ENCODE peak calls at places on chromosomes 5 and 9, in five cellular contexts. H, I, G, F and R are unnamed samples.

GRCh38 chr9:106953166-106953565 is 90.2 kb downstream of the ZNF462 start:
- ATAC-seq in H (no peak), I (peak), G (no peak), F (no peak), R (no peak)

GRCh38 chr5:115816226-115817042 is at the start of gene CDO1:
- ATAC-seq in H (no peak), I (peak), G (peak), F (peak), R (peak)

GRCh38 chr5:76175821-76176403 is 92.7 kb downstream of the SV2C start:
- ATAC-seq in H (no peak), I (peak), G (peak), F (no peak), R (no peak)

GRCh38 chr9:130970052-130970451 is 31.0 kb upstream of the FIBCD1 start:
- ATAC-seq in H (no peak), I (no peak), G (no peak), F (no peak), R (no peak)

GRCh38 chr5:96901841-96902240 is 25.5 kb downstream of the ERAP2 start:
- ATAC-seq in H (no peak), I (no peak), G (no peak), F (no peak), R (no peak)

GRCh38 chr5:132505641-132506040 is 15.1 kb upstream of the IRF1 start:
- ATAC-seq in H (no peak), I (no peak), G (no peak), F (peak), R (no peak)

GRCh38 chr5:88389248-88390006 is 120.8 kb upstream of the TMEM161B start:
- ATAC-seq in H (no peak), I (no peak), G (no peak), F (no peak), R (no peak)

GRCh38 chr5:52468980-52469379 is 318.7 kb upstream of the ITGA1 start:
- ATAC-seq in H (no peak), I (peak), G (no peak), F (no peak), R (no peak)

GRCh38 chr5:497090-497489 is 27.2 kb downstream of the SLC9A3 start:
- ATAC-seq in H (no peak), I (no peak), G (no peak), F (no peak), R (no peak)

GRCh38 chr5:160427607-160428006 is 6.0 kb downstream of the PTTG1 start:
- ATAC-seq in H (no peak), I (peak), G (no peak), F (no peak), R (no peak)

GRCh38 chr5:73182282-73182681 is 9.3 kb downstream of the TMEM174 start:
- ATAC-seq in H (no peak), I (no peak), G (no peak), F (no peak), R (no peak)

GRCh38 chr5:57841671-57842375 is 359.2 kb upstream of the ACTBL2 start:
- ATAC-seq in H (no peak), I (no peak), G (no peak), F (no peak), R (peak)

GRCh38 chr5:144122081-144122480 is 48.4 kb downstream of the YIPF5 start:
- ATAC-seq in H (no peak), I (no peak), G (no peak), F (no peak), R (no peak)

GRCh38 chr5:143140492-143141231 is 262.8 kb downstream of the NR3C1 start:
- ATAC-seq in H (no peak), I (peak), G (no peak), F (no peak), R (no peak)

GRCh38 chr9:13705913-13706312 is 426.4 kb upstream of the MPDZ start:
- ATAC-seq in H (no peak), I (peak), G (no peak), F (peak), R (peak)

GRCh38 chr9:133999866-134000265 is 7.7 kb upstream of the VAV2 start:
- ATAC-seq in H (no peak), I (no peak), G (no peak), F (no peak), R (no peak)